ENCODE peak calls at places on chromosome 11, in seven cellular contexts. One of them, this sample, is unnamed.
A peak's percentile ranks its signal among the peaks of the same experiment; 100 is the strongest.

GRCh38 chr11:75911459-75911858 is 96.4 kb downstream of the UVRAG start:
- DNase-seq in neural progenitor cell: no peak
- DNase-seq in IMR-90: no peak
- DNase-seq in RPMI8226: no peak
- DNase-seq in pulmonary artery endothelial cell: no peak
- DNase-seq in activated naive CD4-positive, alpha-beta T cell: no peak
- DNase-seq in T47D: no peak
- DNase-seq in this sample: no peak

GRCh38 chr11:66334605-66335442 is 1.4 kb downstream of the RIN1 start:
- DNase-seq in T47D: no peak
- DNase-seq in pulmonary artery endothelial cell: no peak
- DNase-seq in neural progenitor cell: no peak
- DNase-seq in IMR-90: no peak
- DNase-seq in activated naive CD4-positive, alpha-beta T cell: no peak
- DNase-seq in RPMI8226: no peak
- DNase-seq in this sample: no peak

GRCh38 chr11:134830312-134830711 is 418.3 kb upstream of the B3GAT1 start:
- DNase-seq in activated naive CD4-positive, alpha-beta T cell: no peak
- DNase-seq in T47D: no peak
- DNase-seq in pulmonary artery endothelial cell: no peak
- DNase-seq in neural progenitor cell: no peak
- DNase-seq in RPMI8226: no peak
- DNase-seq in IMR-90: no peak
- DNase-seq in this sample: no peak

GRCh38 chr11:106378513-106379179 is 301.2 kb downstream of the AASDHPPT start:
- DNase-seq in T47D: no peak
- DNase-seq in RPMI8226: no peak
- DNase-seq in IMR-90: no peak
- DNase-seq in activated naive CD4-positive, alpha-beta T cell: no peak
- DNase-seq in neural progenitor cell: no peak
- DNase-seq in pulmonary artery endothelial cell: no peak
- DNase-seq in this sample: no peak

GRCh38 chr11:43687120-43687791 is 6.7 kb downstream of the HSD17B12 start:
- DNase-seq in neural progenitor cell: no peak
- DNase-seq in IMR-90: peak; percentile 19
- DNase-seq in pulmonary artery endothelial cell: peak; percentile 62
- DNase-seq in activated naive CD4-positive, alpha-beta T cell: no peak
- DNase-seq in T47D: no peak
- DNase-seq in RPMI8226: no peak
- DNase-seq in this sample: no peak

GRCh38 chr11:108906329-108906728 is 241.5 kb downstream of the DDX10 start:
- DNase-seq in activated naive CD4-positive, alpha-beta T cell: no peak
- DNase-seq in RPMI8226: no peak
- DNase-seq in T47D: no peak
- DNase-seq in neural progenitor cell: no peak
- DNase-seq in IMR-90: peak; percentile 82
- DNase-seq in pulmonary artery endothelial cell: peak; percentile 97
- DNase-seq in this sample: no peak

GRCh38 chr11:8878771-8879170 is 32.2 kb upstream of the AKIP1 start:
- DNase-seq in activated naive CD4-positive, alpha-beta T cell: no peak
- DNase-seq in pulmonary artery endothelial cell: no peak
- DNase-seq in RPMI8226: no peak
- DNase-seq in neural progenitor cell: no peak
- DNase-seq in IMR-90: no peak
- DNase-seq in T47D: no peak
- DNase-seq in this sample: no peak

GRCh38 chr11:126716456-126717083 is 284.0 kb downstream of the KIRREL3 start:
- DNase-seq in IMR-90: peak; percentile 43
- DNase-seq in activated naive CD4-positive, alpha-beta T cell: no peak
- DNase-seq in pulmonary artery endothelial cell: no peak
- DNase-seq in T47D: peak; percentile 50
- DNase-seq in RPMI8226: peak; percentile 33
- DNase-seq in neural progenitor cell: peak; percentile 61
- DNase-seq in this sample: peak; percentile 47

GRCh38 chr11:444397-445144 is 2.8 kb upstream of the ANO9 start:
- DNase-seq in T47D: peak; percentile 66
- DNase-seq in IMR-90: peak; percentile 22
- DNase-seq in pulmonary artery endothelial cell: no peak
- DNase-seq in RPMI8226: no peak
- DNase-seq in activated naive CD4-positive, alpha-beta T cell: no peak
- DNase-seq in neural progenitor cell: no peak
- DNase-seq in this sample: no peak

GRCh38 chr11:47350315-47350714 is 2.2 kb downstream of the MYBPC3 start:
- DNase-seq in T47D: no peak
- DNase-seq in pulmonary artery endothelial cell: no peak
- DNase-seq in IMR-90: no peak
- DNase-seq in activated naive CD4-positive, alpha-beta T cell: no peak
- DNase-seq in RPMI8226: no peak
- DNase-seq in neural progenitor cell: no peak
- DNase-seq in this sample: no peak

GRCh38 chr11:6249822-6250555 is 9.6 kb upstream of the CCKBR start:
- DNase-seq in IMR-90: peak; percentile 85
- DNase-seq in pulmonary artery endothelial cell: peak; percentile 57
- DNase-seq in activated naive CD4-positive, alpha-beta T cell: no peak
- DNase-seq in neural progenitor cell: no peak
- DNase-seq in RPMI8226: no peak
- DNase-seq in T47D: no peak
- DNase-seq in this sample: no peak

GRCh38 chr11:46389450-46390330 is 1.9 kb downstream of the CHRM4 start:
- DNase-seq in pulmonary artery endothelial cell: no peak
- DNase-seq in neural progenitor cell: peak; percentile 93
- DNase-seq in IMR-90: peak; percentile 46
- DNase-seq in T47D: peak; percentile 97
- DNase-seq in activated naive CD4-positive, alpha-beta T cell: no peak
- DNase-seq in RPMI8226: peak; percentile 61
- DNase-seq in this sample: peak; percentile 63

GRCh38 chr11:132202621-132203020 is 832.2 kb downstream of the NTM start:
- DNase-seq in RPMI8226: no peak
- DNase-seq in IMR-90: peak; percentile 55
- DNase-seq in T47D: no peak
- DNase-seq in pulmonary artery endothelial cell: no peak
- DNase-seq in neural progenitor cell: no peak
- DNase-seq in activated naive CD4-positive, alpha-beta T cell: no peak
- DNase-seq in this sample: no peak

GRCh38 chr11:8327761-8328192 is 64.1 kb upstream of the LMO1 start:
- DNase-seq in pulmonary artery endothelial cell: no peak
- DNase-seq in IMR-90: no peak
- DNase-seq in activated naive CD4-positive, alpha-beta T cell: no peak
- DNase-seq in T47D: no peak
- DNase-seq in neural progenitor cell: no peak
- DNase-seq in RPMI8226: no peak
- DNase-seq in this sample: no peak

GRCh38 chr11:64295760-64296159 is 4.4 kb upstream of the CATSPERZ start:
- DNase-seq in pulmonary artery endothelial cell: no peak
- DNase-seq in RPMI8226: no peak
- DNase-seq in neural progenitor cell: no peak
- DNase-seq in activated naive CD4-positive, alpha-beta T cell: no peak
- DNase-seq in T47D: no peak
- DNase-seq in IMR-90: no peak
- DNase-seq in this sample: no peak

GRCh38 chr11:2200536-2200935 is 28.9 kb upstream of the TH start:
- DNase-seq in IMR-90: no peak
- DNase-seq in RPMI8226: no peak
- DNase-seq in T47D: no peak
- DNase-seq in neural progenitor cell: no peak
- DNase-seq in pulmonary artery endothelial cell: no peak
- DNase-seq in activated naive CD4-positive, alpha-beta T cell: no peak
- DNase-seq in this sample: no peak

GRCh38 chr11:46594785-46595184 is 962 bp upstream of the AMBRA1 start:
- DNase-seq in neural progenitor cell: no peak
- DNase-seq in activated naive CD4-positive, alpha-beta T cell: no peak
- DNase-seq in RPMI8226: no peak
- DNase-seq in T47D: no peak
- DNase-seq in IMR-90: no peak
- DNase-seq in pulmonary artery endothelial cell: no peak
- DNase-seq in this sample: no peak

GRCh38 chr11:128859563-128860441 is 7.3 kb downstream of the KCNJ1 start:
- DNase-seq in pulmonary artery endothelial cell: no peak
- DNase-seq in IMR-90: peak; percentile 47
- DNase-seq in T47D: peak; percentile 60
- DNase-seq in RPMI8226: peak; percentile 69
- DNase-seq in activated naive CD4-positive, alpha-beta T cell: peak; percentile 54
- DNase-seq in neural progenitor cell: peak; percentile 87
- DNase-seq in this sample: peak; percentile 82

GRCh38 chr11:125036933-125037332 is 26.2 kb upstream of the SLC37A2 start:
- DNase-seq in T47D: no peak
- DNase-seq in neural progenitor cell: no peak
- DNase-seq in activated naive CD4-positive, alpha-beta T cell: no peak
- DNase-seq in IMR-90: peak; percentile 98
- DNase-seq in pulmonary artery endothelial cell: peak; percentile 47
- DNase-seq in RPMI8226: no peak
- DNase-seq in this sample: no peak

GRCh38 chr11:125287467-125288232 is 123.1 kb downstream of the PKNOX2 start:
- DNase-seq in T47D: no peak
- DNase-seq in pulmonary artery endothelial cell: no peak
- DNase-seq in activated naive CD4-positive, alpha-beta T cell: no peak
- DNase-seq in RPMI8226: no peak
- DNase-seq in neural progenitor cell: peak; percentile 33
- DNase-seq in IMR-90: peak; percentile 28
- DNase-seq in this sample: no peak

GRCh38 chr11:86919557-86920210 is 35.5 kb downstream of the FZD4 start:
- DNase-seq in IMR-90: peak; percentile 81
- DNase-seq in pulmonary artery endothelial cell: peak; percentile 64
- DNase-seq in neural progenitor cell: peak; percentile 75
- DNase-seq in activated naive CD4-positive, alpha-beta T cell: no peak
- DNase-seq in RPMI8226: peak; percentile 80
- DNase-seq in T47D: peak; percentile 44
- DNase-seq in this sample: peak; percentile 27

GRCh38 chr11:108666373-108666772 is 1.5 kb downstream of the DDX10 start:
- DNase-seq in T47D: no peak
- DNase-seq in activated naive CD4-positive, alpha-beta T cell: no peak
- DNase-seq in IMR-90: no peak
- DNase-seq in neural progenitor cell: no peak
- DNase-seq in pulmonary artery endothelial cell: no peak
- DNase-seq in RPMI8226: peak; percentile 44
- DNase-seq in this sample: no peak

GRCh38 chr11:35088676-35089075 is 50.3 kb upstream of the CD44 start:
- DNase-seq in activated naive CD4-positive, alpha-beta T cell: no peak
- DNase-seq in T47D: no peak
- DNase-seq in pulmonary artery endothelial cell: no peak
- DNase-seq in RPMI8226: no peak
- DNase-seq in IMR-90: peak; percentile 21
- DNase-seq in neural progenitor cell: no peak
- DNase-seq in this sample: no peak

GRCh38 chr11:94694309-94695060 is 73.7 kb upstream of the AMOTL1 start:
- DNase-seq in IMR-90: no peak
- DNase-seq in RPMI8226: no peak
- DNase-seq in T47D: no peak
- DNase-seq in neural progenitor cell: no peak
- DNase-seq in activated naive CD4-positive, alpha-beta T cell: no peak
- DNase-seq in pulmonary artery endothelial cell: no peak
- DNase-seq in this sample: no peak

GRCh38 chr11:126186708-126187481 is 24.6 kb downstream of the RPUSD4 start:
- DNase-seq in activated naive CD4-positive, alpha-beta T cell: no peak
- DNase-seq in pulmonary artery endothelial cell: no peak
- DNase-seq in T47D: no peak
- DNase-seq in IMR-90: no peak
- DNase-seq in neural progenitor cell: peak; percentile 34
- DNase-seq in RPMI8226: no peak
- DNase-seq in this sample: no peak

GRCh38 chr11:84608788-84609309 is 1018.3 kb downstream of the DLG2 start:
- DNase-seq in activated naive CD4-positive, alpha-beta T cell: no peak
- DNase-seq in T47D: no peak
- DNase-seq in pulmonary artery endothelial cell: no peak
- DNase-seq in RPMI8226: no peak
- DNase-seq in IMR-90: no peak
- DNase-seq in neural progenitor cell: no peak
- DNase-seq in this sample: no peak

GRCh38 chr11:17972987-17973386 is 39.9 kb downstream of the SERGEF start:
- DNase-seq in T47D: no peak
- DNase-seq in neural progenitor cell: peak; percentile 80
- DNase-seq in pulmonary artery endothelial cell: no peak
- DNase-seq in IMR-90: peak; percentile 93
- DNase-seq in activated naive CD4-positive, alpha-beta T cell: no peak
- DNase-seq in RPMI8226: no peak
- DNase-seq in this sample: no peak

GRCh38 chr11:88068848-88069554 is 106.2 kb downstream of the RAB38 start:
- DNase-seq in activated naive CD4-positive, alpha-beta T cell: no peak
- DNase-seq in neural progenitor cell: no peak
- DNase-seq in pulmonary artery endothelial cell: no peak
- DNase-seq in RPMI8226: no peak
- DNase-seq in IMR-90: no peak
- DNase-seq in T47D: no peak
- DNase-seq in this sample: no peak

GRCh38 chr11:74288161-74288560 is 23.3 kb downstream of the P4HA3 start:
- DNase-seq in activated naive CD4-positive, alpha-beta T cell: no peak
- DNase-seq in pulmonary artery endothelial cell: peak; percentile 80
- DNase-seq in IMR-90: peak; percentile 99
- DNase-seq in T47D: no peak
- DNase-seq in RPMI8226: no peak
- DNase-seq in neural progenitor cell: no peak
- DNase-seq in this sample: no peak

GRCh38 chr11:47724041-47724729 is 9.0 kb upstream of the AGBL2 start:
- DNase-seq in activated naive CD4-positive, alpha-beta T cell: no peak
- DNase-seq in RPMI8226: no peak
- DNase-seq in pulmonary artery endothelial cell: no peak
- DNase-seq in IMR-90: peak; percentile 89
- DNase-seq in neural progenitor cell: no peak
- DNase-seq in T47D: no peak
- DNase-seq in this sample: no peak

GRCh38 chr11:114563077-114563476 is 3.4 kb upstream of the NXPE1 start:
- DNase-seq in RPMI8226: no peak
- DNase-seq in IMR-90: peak; percentile 8
- DNase-seq in T47D: no peak
- DNase-seq in pulmonary artery endothelial cell: no peak
- DNase-seq in activated naive CD4-positive, alpha-beta T cell: no peak
- DNase-seq in neural progenitor cell: no peak
- DNase-seq in this sample: no peak

GRCh38 chr11:121563900-121564822 is 111.4 kb upstream of the SORL1-AS1 start:
- DNase-seq in T47D: no peak
- DNase-seq in RPMI8226: no peak
- DNase-seq in neural progenitor cell: no peak
- DNase-seq in pulmonary artery endothelial cell: no peak
- DNase-seq in IMR-90: peak; percentile 33
- DNase-seq in activated naive CD4-positive, alpha-beta T cell: no peak
- DNase-seq in this sample: no peak

GRCh38 chr11:125250316-125250870 is 85.8 kb downstream of the PKNOX2 start:
- DNase-seq in T47D: no peak
- DNase-seq in activated naive CD4-positive, alpha-beta T cell: no peak
- DNase-seq in IMR-90: no peak
- DNase-seq in RPMI8226: no peak
- DNase-seq in pulmonary artery endothelial cell: no peak
- DNase-seq in neural progenitor cell: peak; percentile 16
- DNase-seq in this sample: no peak

GRCh38 chr11:131465746-131466145 is 95.3 kb downstream of the NTM start:
- DNase-seq in neural progenitor cell: peak; percentile 87
- DNase-seq in pulmonary artery endothelial cell: no peak
- DNase-seq in T47D: no peak
- DNase-seq in IMR-90: no peak
- DNase-seq in RPMI8226: no peak
- DNase-seq in activated naive CD4-positive, alpha-beta T cell: no peak
- DNase-seq in this sample: no peak

GRCh38 chr11:58254936-58255335 is 13.1 kb downstream of the OR10W1 start:
- DNase-seq in IMR-90: peak; percentile 18
- DNase-seq in T47D: no peak
- DNase-seq in neural progenitor cell: no peak
- DNase-seq in activated naive CD4-positive, alpha-beta T cell: no peak
- DNase-seq in pulmonary artery endothelial cell: no peak
- DNase-seq in RPMI8226: no peak
- DNase-seq in this sample: no peak